ENCODE peak calls at places on chromosomes 6 and 20, in four cellular contexts. N is mucosa of descending colon, A is suprapubic skin, W is tibial artery. Q is an unnamed sample.

GRCh38 chr6:67630146-67630545 is 1004.9 kb upstream of the ADGRB3 start:
- DNase-seq in N (no peak), A (no peak), W (no peak), Q (no peak)

GRCh38 chr6:68876792-68877493 is 241.9 kb downstream of the ADGRB3 start:
- DNase-seq in N (no peak), A (no peak), W (no peak), Q (no peak)

GRCh38 chr20:31901615-31902014 is 31.2 kb downstream of the TTLL9 start:
- DNase-seq in N (no peak), A (peak), W (no peak), Q (no peak)

GRCh38 chr6:79601020-79601609 is 30.0 kb upstream of the SH3BGRL2 start:
- DNase-seq in N (no peak), W (no peak), A (no peak), Q (no peak)

GRCh38 chr6:112781236-112781635 is 434.1 kb downstream of the RFPL4B start:
- DNase-seq in W (no peak), A (no peak), N (no peak), Q (no peak)

GRCh38 chr20:56363491-56363890 is 4.7 kb downstream of the FAM210B start:
- DNase-seq in N (no peak), W (no peak), A (no peak), Q (no peak)

GRCh38 chr20:46708172-46708860 is 1.1 kb upstream of the SLC2A10 start:
- DNase-seq in W (no peak), N (no peak), A (no peak), Q (no peak)

GRCh38 chr6:110188791-110189190 is 8.6 kb downstream of the CDC40 start:
- DNase-seq in A (no peak), W (no peak), N (no peak), Q (no peak)

GRCh38 chr6:94177429-94177828 is 758.1 kb upstream of the EPHA7 start:
- DNase-seq in W (no peak), N (no peak), A (no peak), Q (no peak)

GRCh38 chr20:31494131-31494530 is 19.0 kb downstream of the REM1 start:
- DNase-seq in A (no peak), N (no peak), W (no peak), Q (no peak)

GRCh38 chr6:124772733-124773319 is 189.4 kb upstream of the RNF217 start:
- DNase-seq in N (no peak), W (no peak), A (no peak), Q (no peak)

GRCh38 chr20:60269571-60270162 is 311.4 kb downstream of the CDH26 start:
- DNase-seq in A (no peak), W (no peak), N (no peak), Q (no peak)

GRCh38 chr6:161536141-161536735 is 262.4 kb upstream of the AGPAT4 start:
- DNase-seq in N (no peak), A (no peak), W (no peak), Q (no peak)

GRCh38 chr6:79461205-79461604 is 76.0 kb downstream of the LCA5 start:
- DNase-seq in W (no peak), A (no peak), N (no peak), Q (no peak)

GRCh38 chr20:6473197-6473596 is 294.3 kb upstream of the BMP2 start:
- DNase-seq in W (no peak), N (no peak), A (no peak), Q (no peak)

GRCh38 chr6:70955441-70956190 is 1.2 kb downstream of the B3GAT2 start:
- DNase-seq in A (peak), N (peak), W (peak), Q (peak)

GRCh38 chr6:39319621-39320369 is 2.7 kb downstream of the KCNK16 start:
- DNase-seq in A (no peak), W (no peak), N (no peak), Q (no peak)

GRCh38 chr6:57177545-57178225 is 5.6 kb downstream of the BAG2 start:
- DNase-seq in A (peak), N (peak), W (peak), Q (no peak)

DNA sequence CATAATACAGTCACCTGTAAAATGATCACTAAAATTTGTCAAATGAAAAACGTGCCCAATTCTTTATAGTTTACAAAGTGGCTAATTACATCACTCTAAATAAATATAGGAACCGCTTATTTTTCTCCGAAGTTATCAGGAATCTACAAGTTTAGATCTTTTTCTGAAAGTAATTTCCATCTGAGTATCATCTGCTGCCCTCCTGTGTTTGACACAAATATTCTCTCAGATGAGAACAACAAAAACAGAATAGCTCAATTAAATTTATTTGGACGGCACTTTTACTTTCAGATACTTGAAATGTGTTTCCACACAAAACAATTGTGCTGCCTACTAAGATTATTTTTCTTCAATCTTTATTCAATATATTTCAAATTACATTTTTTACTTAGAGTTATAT is 5.0 kb downstream of the SF3B5 start:
- DNase-seq in A (no peak), W (no peak), N (no peak), Q (no peak)
- TF ChIP-seq CTCF in A (no peak), W (no peak), N (no peak), Q (no peak)

DNA sequence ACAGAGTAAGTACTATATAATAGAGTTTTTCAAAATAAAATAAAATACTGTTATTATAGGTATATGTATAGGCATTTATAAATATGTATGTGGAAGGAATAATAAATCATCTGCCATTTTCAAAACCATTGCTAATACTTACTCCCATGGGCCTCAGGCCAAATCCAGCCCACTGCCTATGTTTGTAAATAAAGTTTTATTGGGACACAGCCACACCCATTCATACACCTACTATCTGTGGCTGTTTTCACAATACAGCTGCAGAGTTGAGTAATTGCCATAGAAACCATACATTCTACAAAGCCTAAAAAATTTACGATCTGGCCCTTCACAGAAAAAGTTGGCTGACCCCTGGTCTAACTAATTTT is 9.5 kb downstream of the ALDH5A1 start:
- DNase-seq in W (no peak), N (no peak), A (no peak), Q (no peak)
- TF ChIP-seq CTCF in W (no peak), N (no peak), A (no peak), Q (no peak)

GRCh38 chr20:33729101-33729500 is 2.7 kb upstream of the ZNF341 start:
- DNase-seq in N (no peak), A (no peak), W (no peak), Q (no peak)

GRCh38 chr20:33730946-33731692 is 677 bp upstream of the ZNF341 start:
- DNase-seq in A (no peak), N (no peak), W (no peak), Q (no peak)

GRCh38 chr20:33733654-33734576 is 2.1 kb downstream of the ZNF341 start:
- DNase-seq in W (no peak), A (no peak), N (peak), Q (peak)

GRCh38 chr20:33731693-33732165 is at the start of gene ZNF341:
- DNase-seq in A (peak), N (peak), W (peak), Q (peak)

GRCh38 chr20:33732166-33732970 is 572 bp downstream of the ZNF341 start:
- DNase-seq in A (peak), W (peak), N (peak), Q (no peak)
- TF ChIP-seq CTCF in A (no peak), W (peak), N (no peak), Q (no peak)

DNA sequence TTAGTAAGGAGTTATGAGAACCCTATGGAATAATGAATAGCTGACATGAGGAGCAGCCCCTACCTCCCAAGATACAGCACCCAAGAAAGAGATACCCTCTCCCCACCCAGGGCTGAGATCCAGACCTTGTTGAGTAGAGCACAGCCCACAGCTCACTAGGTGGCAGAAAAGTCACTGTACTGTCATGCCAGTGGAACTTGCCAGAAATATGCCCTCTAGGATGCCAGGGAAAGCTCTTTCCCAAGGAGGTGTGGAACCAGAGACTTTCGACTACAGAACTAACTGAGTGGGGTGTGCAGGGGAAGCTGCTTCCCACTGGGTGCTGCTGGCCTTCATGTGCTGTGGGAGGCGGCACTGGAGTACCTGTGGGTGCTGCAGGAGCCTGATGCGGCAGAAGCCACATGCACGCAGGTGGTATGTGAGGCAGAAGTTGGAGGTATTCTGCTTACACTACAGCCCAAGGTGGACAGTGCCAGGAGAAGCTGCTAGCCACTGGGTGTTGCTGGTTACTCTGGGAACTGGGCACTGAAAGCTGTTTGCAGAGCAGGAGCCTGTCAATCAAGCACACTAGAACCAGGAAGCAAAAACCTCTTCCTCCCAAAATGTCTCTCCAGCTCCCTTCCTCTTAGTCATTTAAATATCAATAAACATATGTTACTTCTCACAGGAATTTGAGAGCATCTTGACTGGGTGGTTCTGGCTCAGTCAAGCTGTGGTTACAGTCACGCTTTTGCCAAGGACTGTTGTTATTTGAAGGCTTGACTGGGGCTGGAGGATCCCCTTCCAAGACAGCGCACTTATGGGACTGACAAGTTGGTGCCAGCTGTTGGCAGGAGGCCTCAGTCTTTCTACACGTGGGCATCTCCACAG is 17.9 kb downstream of the ARMC12 start:
- DNase-seq in N (no peak), A (no peak), W (no peak), Q (no peak)
- TF ChIP-seq CTCF in N (no peak), A (no peak), W (no peak), Q (no peak)

GRCh38 chr6:169490409-169490708 is 211.5 kb downstream of the WDR27 start:
- DNase-seq in A (no peak), N (no peak), W (no peak), Q (no peak)

GRCh38 chr6:169489642-169490408 is 212.0 kb downstream of the WDR27 start:
- DNase-seq in W (no peak), A (no peak), N (no peak), Q (no peak)

GRCh38 chr6:169491482-169491881 is 210.3 kb downstream of the WDR27 start:
- DNase-seq in N (no peak), W (no peak), A (no peak), Q (no peak)

GRCh38 chr6:169490830-169491229 is 211.0 kb downstream of the WDR27 start:
- DNase-seq in A (no peak), N (no peak), W (no peak), Q (no peak)

DNA sequence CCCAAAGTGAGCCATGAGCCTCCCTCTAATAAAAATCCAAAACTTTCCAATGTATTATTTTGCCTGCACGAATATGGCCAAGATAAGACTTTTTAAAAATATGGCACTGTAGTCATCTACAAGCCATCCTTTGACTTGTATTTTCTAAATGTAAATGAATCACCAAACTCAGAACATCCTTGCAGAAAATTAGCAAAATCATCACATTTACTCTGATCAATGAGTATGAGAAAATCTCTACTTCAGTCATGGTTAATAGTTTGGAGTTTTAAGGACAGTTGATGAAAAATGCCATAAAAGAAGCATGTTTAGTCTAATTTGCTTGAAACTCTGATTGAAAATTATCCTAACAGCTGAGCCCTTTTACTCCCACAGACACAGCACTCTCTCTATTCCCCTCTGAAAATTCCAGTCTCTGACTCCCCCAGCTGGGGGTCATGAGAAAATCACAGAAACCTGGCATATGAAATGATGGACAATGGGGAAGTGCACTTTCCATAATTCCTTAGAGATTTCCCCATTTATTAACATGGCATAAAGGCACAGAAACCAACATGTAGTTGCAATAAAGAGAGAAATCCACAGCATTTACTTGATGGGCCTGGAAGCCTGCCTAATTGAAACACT is 214.1 kb downstream of the WDR27 start:
- DNase-seq in N (no peak), A (no peak), W (no peak), Q (no peak)
- TF ChIP-seq CTCF in N (no peak), A (no peak), W (peak), Q (no peak)